ENCODE peak calls at places on chromosomes 7 and 10, in four cellular contexts. J is CD8-positive, alpha-beta T cell; B is stimulated activated naive CD8-positive, alpha-beta T cell treated with anti-CD3 and anti-CD28 coated beads, Interleukin-15, Interleukin-2, amounts not matched to agents 100 U/mL and 50 U/mL, for 24 hours; Q is WTC11. E is an unnamed sample.

GRCh38 chr10:6746782-6747181 is 166.7 kb upstream of the PRKCQ start:
- ATAC-seq in J (no peak), B (no peak), Q (no peak), E (no peak)

GRCh38 chr7:114415054-114415997 is 711 bp downstream of the FOXP2 start:
- ATAC-seq in J (no peak), B (no peak), Q (peak), E (no peak)

GRCh38 chr7:17041324-17041723 is 159.5 kb upstream of the AGR3 start:
- ATAC-seq in J (no peak), B (no peak), Q (no peak), E (peak)

GRCh38 chr7:123492485-123492884 is 41.9 kb downstream of the IQUB start:
- ATAC-seq in J (no peak), B (peak), Q (peak), E (peak)

GRCh38 chr10:82171899-82172298 is 296.9 kb downstream of the NRG3 start:
- ATAC-seq in J (no peak), B (no peak), Q (no peak), E (no peak)

GRCh38 chr7:7816816-7817536 is 98.6 kb upstream of the RPA3 start:
- ATAC-seq in J (no peak), B (peak), Q (no peak), E (peak)

GRCh38 chr10:125982256-125982948 is 86.0 kb downstream of the FANK1 start:
- ATAC-seq in J (no peak), B (peak), Q (peak), E (peak)

GRCh38 chr7:77270081-77270480 is 70.5 kb upstream of the FGL2 start:
- ATAC-seq in J (no peak), B (no peak), Q (no peak), E (no peak)

GRCh38 chr10:69483988-69484387 is 32.7 kb downstream of the TSPAN15 start:
- ATAC-seq in J (no peak), B (no peak), Q (no peak), E (no peak)

GRCh38 chr10:34139559-34139958 is 675.5 kb downstream of the PARD3 start:
- ATAC-seq in J (no peak), B (no peak), Q (no peak), E (no peak)

GRCh38 chr10:117165557-117166419 is 27.7 kb upstream of the VAX1 start:
- ATAC-seq in J (no peak), B (no peak), Q (peak), E (no peak)

GRCh38 chr7:140425718-140426117 is 21.9 kb downstream of the RAB19 start:
- ATAC-seq in J (no peak), B (no peak), Q (no peak), E (no peak)